ENCODE peak calls at places on chromosomes 7 and 10, in nine cellular contexts. K, M, J, D, C, W, B, X and Z are unnamed samples.

GRCh38 chr10:89414879-89415821 is 782 bp downstream of the IFIT5 start:
- DNase-seq in K (peak; percentile 60), M (peak; percentile 41), J (peak; percentile 45), D (no peak), C (peak; percentile 40), W (peak; percentile 82), B (no peak), X (no peak), Z (peak; percentile 47)

GRCh38 chr7:1455241-1455939 is 3.9 kb downstream of the MICALL2 start:
- DNase-seq in K (no peak), M (peak; percentile 93), J (peak; percentile 95), D (no peak), C (no peak), W (no peak), B (peak; percentile 63), X (no peak), Z (peak; percentile 87)

GRCh38 chr7:149873074-149873967 is 448 bp upstream of the ATP6V0E2 start:
- DNase-seq in K (peak; percentile 97), M (peak; percentile 99), J (peak; percentile 96), D (peak; percentile 45), C (peak; percentile 94), W (peak; percentile 100), B (peak; percentile 78), X (peak; percentile 98), Z (peak; percentile 96)

GRCh38 chr10:121323448-121323847 is 274.8 kb downstream of the FGFR2 start:
- DNase-seq in K (no peak), M (no peak), J (no peak), D (no peak), C (no peak), W (no peak), B (no peak), X (no peak), Z (no peak)

GRCh38 chr10:89086801-89087513 is 96.4 kb downstream of the FAS start:
- DNase-seq in K (peak; percentile 84), M (peak; percentile 68), J (peak; percentile 39), D (no peak), C (no peak), W (no peak), B (no peak), X (no peak), Z (peak; percentile 35)

GRCh38 chr7:115005942-115006341 is 84.0 kb downstream of the MDFIC start:
- DNase-seq in K (peak; percentile 75), M (no peak), J (no peak), D (no peak), C (no peak), W (no peak), B (no peak), X (no peak), Z (no peak)

GRCh38 chr10:7968510-7968909 is 86.0 kb upstream of the GATA3 start:
- DNase-seq in K (no peak), M (no peak), J (no peak), D (no peak), C (no peak), W (no peak), B (no peak), X (no peak), Z (no peak)

GRCh38 chr10:128483216-128483615 is 357.0 kb upstream of the MKI67 start:
- DNase-seq in K (no peak), M (no peak), J (no peak), D (no peak), C (no peak), W (peak; percentile 39), B (no peak), X (no peak), Z (no peak)

GRCh38 chr10:80139290-80139689 is 6.8 kb downstream of the PLAC9 start:
- DNase-seq in K (no peak), M (no peak), J (no peak), D (no peak), C (no peak), W (no peak), B (no peak), X (no peak), Z (no peak)

GRCh38 chr10:80137926-80138325 is 5.4 kb downstream of the PLAC9 start:
- DNase-seq in K (no peak), M (no peak), J (no peak), D (no peak), C (no peak), W (no peak), B (no peak), X (no peak), Z (no peak)

GRCh38 chr10:80137031-80137712 is 4.6 kb downstream of the PLAC9 start:
- DNase-seq in K (no peak), M (no peak), J (no peak), D (no peak), C (no peak), W (no peak), B (no peak), X (peak; percentile 89), Z (no peak)

GRCh38 chr10:80133221-80133620 is 691 bp downstream of the PLAC9 start:
- DNase-seq in K (peak; percentile 24), M (no peak), J (no peak), D (no peak), C (no peak), W (no peak), B (no peak), X (no peak), Z (no peak)

DNA sequence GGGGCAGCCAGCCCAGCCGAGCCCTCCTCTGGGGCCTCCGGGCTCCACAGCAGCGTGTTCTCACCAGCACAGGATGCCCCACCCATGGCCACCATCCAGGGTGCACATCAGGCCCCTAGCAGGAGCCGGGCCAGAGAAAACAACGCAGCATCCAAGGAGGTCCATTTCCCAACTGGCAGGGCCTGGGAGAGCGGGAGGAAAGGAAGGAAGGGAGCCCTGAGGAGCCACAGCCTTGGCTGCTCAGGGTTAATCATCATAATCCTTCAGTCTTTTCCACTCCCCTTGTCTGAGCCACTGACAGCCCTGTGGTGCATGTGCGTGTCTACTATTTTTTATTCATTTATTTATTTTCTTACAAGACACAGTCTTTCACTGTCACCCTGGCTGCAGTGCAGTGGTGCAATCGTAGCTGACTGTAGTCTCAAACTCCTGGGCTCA is 3.6 kb downstream of the PLAC9 start:
- DNase-seq in K (peak; percentile 34), M (peak; percentile 56), J (peak; percentile 43), D (no peak), C (peak; percentile 83), W (no peak), B (no peak), X (no peak), Z (no peak)
- TF ChIP-seq POLR2AphosphoS5 in K (no peak), M (no peak), J (peak; percentile 23), D (no peak), C (peak; percentile 46), W (no peak), B (no peak), X (peak; percentile 55), Z (no peak)

GRCh38 chr7:22438994-22439393 is 61.0 kb downstream of the STEAP1B start:
- DNase-seq in K (no peak), M (no peak), J (no peak), D (no peak), C (no peak), W (no peak), B (no peak), X (no peak), Z (no peak)

GRCh38 chr7:22442187-22442886 is 57.7 kb downstream of the STEAP1B start:
- DNase-seq in K (peak; percentile 24), M (peak; percentile 52), J (no peak), D (no peak), C (no peak), W (no peak), B (no peak), X (peak; percentile 70), Z (no peak)

GRCh38 chr7:22443370-22444180 is 56.4 kb downstream of the STEAP1B start:
- DNase-seq in K (no peak), M (no peak), J (no peak), D (no peak), C (peak; percentile 81), W (no peak), B (no peak), X (peak; percentile 83), Z (peak; percentile 48)

GRCh38 chr7:22442887-22443369 is 57.1 kb downstream of the STEAP1B start:
- DNase-seq in K (no peak), M (no peak), J (no peak), D (no peak), C (no peak), W (no peak), B (no peak), X (no peak), Z (no peak)

GRCh38 chr7:22441157-22441556 is 58.8 kb downstream of the STEAP1B start:
- DNase-seq in K (no peak), M (no peak), J (no peak), D (no peak), C (peak; percentile 53), W (no peak), B (no peak), X (peak; percentile 53), Z (no peak)
- H3K4me1 ChIP-seq in K (no peaks in the 10 kb centered on the region), M (peaks cover 39% of the 10 kb centered on the region), J (peaks cover 33% of the 10 kb centered on the region), D (no peaks in the 10 kb centered on the region), C (peaks cover 45% of the 10 kb centered on the region), W (no peaks in the 10 kb centered on the region), B (peaks cover 7% of the 10 kb centered on the region), X (peaks cover 22% of the 10 kb centered on the region), Z (peaks cover 36% of the 10 kb centered on the region)

GRCh38 chr10:24259365-24260125 is 50.6 kb downstream of the KIAA1217 start:
- DNase-seq in K (no peak), M (no peak), J (no peak), D (no peak), C (no peak), W (no peak), B (no peak), X (no peak), Z (no peak)

GRCh38 chr10:24257588-24257987 is 48.6 kb downstream of the KIAA1217 start:
- DNase-seq in K (no peak), M (no peak), J (no peak), D (no peak), C (no peak), W (no peak), B (no peak), X (no peak), Z (no peak)

GRCh38 chr10:24256619-24257018 is 47.7 kb downstream of the KIAA1217 start:
- DNase-seq in K (no peak), M (no peak), J (no peak), D (no peak), C (no peak), W (no peak), B (no peak), X (no peak), Z (no peak)

GRCh38 chr10:24262929-24263653 is 54.2 kb downstream of the KIAA1217 start:
- DNase-seq in K (no peak), M (no peak), J (no peak), D (no peak), C (no peak), W (no peak), B (no peak), X (no peak), Z (no peak)

DNA sequence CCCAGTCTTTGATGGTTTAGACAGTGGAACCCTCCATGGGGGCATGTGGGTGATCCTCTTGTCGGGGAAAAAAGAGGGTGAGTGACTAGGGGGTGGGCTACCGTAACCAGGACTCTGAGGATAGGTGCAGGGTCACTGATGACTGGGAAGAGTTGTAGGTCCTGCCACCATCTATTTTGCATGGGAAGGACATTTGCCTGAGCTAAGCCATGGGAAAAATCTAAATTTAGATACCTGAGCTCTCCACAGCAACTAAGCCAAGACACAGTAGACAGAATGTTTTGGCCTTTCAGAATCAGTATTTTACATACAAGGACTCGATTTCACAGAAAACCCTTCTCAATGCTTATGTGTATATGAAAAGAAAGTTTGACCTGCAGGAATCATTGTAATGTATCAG is 52.7 kb downstream of the KIAA1217 start:
- DNase-seq in K (no peak), M (no peak), J (no peak), D (no peak), C (no peak), W (no peak), B (no peak), X (no peak), Z (no peak)
- TF ChIP-seq CTCF in K (no peak), M (no peak), J (no peak), D (no peak), C (no peak), W (no peak), B (no peak), X (no peak), Z (no peak)

GRCh38 chr7:29945259-29945809 is 44.3 kb downstream of the SCRN1 start:
- DNase-seq in K (no peak), M (no peak), J (no peak), D (no peak), C (no peak), W (no peak), B (no peak), X (no peak), Z (no peak)

GRCh38 chr7:29950480-29950879 is 39.1 kb downstream of the SCRN1 start:
- DNase-seq in K (no peak), M (no peak), J (no peak), D (no peak), C (no peak), W (no peak), B (no peak), X (no peak), Z (no peak)

GRCh38 chr7:29951206-29951605 is 38.4 kb downstream of the SCRN1 start:
- DNase-seq in K (no peak), M (no peak), J (no peak), D (no peak), C (no peak), W (no peak), B (no peak), X (no peak), Z (no peak)

DNA sequence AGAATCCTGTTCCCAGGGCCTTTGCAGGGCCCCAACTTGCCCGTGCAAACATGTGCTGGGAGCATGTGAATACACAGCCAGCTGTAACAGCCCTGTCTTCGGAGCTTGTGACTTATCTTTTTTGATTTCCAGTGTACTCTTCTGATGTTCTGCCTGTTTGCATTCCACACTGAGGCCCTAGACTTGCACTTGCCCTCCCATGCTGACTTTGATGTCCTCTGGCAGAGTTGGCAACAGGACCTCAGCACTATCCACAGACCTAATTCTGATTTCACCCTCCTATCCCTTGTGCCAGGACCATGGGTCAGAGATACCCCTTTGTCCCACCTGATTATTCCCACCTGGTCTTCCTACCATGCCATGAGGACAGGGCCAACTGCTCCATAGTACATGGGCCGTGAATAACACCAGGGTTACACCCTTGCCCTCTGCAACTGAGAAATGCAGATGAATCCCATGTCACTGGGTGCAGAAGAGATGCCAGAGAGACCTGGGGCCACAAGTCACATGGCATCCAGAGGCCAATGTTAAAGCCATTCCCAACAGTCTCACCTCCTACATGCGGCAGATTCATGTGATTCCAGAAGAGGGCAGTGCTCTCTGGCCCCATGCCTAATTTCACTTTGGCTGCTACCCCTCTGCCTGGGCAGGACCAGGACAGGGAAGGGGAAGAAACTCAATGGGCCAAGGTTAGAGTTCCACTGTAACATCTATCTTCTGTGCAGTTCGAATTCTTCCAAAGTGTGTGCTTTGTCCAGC is 43.0 kb downstream of the SCRN1 start:
- DNase-seq in K (peak; percentile 71), M (peak; percentile 59), J (peak; percentile 60), D (no peak), C (peak; percentile 40), W (peak; percentile 38), B (peak; percentile 42), X (no peak), Z (peak; percentile 15)
- TF ChIP-seq POLR2AphosphoS5 in K (no peak), M (no peak), J (peak; percentile 20), D (no peak), C (no peak), W (no peak), B (no peak), X (no peak), Z (no peak)